ENCODE peak calls at places on chromosomes 11 and 22, in seven cellular contexts. One of them, this sample, is unnamed.

GRCh38 chr22:46086577-46087335 is 63.6 kb upstream of the PPARA start:
- DNase-seq in posterior vena cava: peak
- DNase-seq in NCI-H82: no peak
- DNase-seq in left cardiac atrium: peak
- DNase-seq in mesendoderm: no peak
- DNase-seq in tibial artery: peak
- DNase-seq in CD8-positive, alpha-beta T cell: no peak
- DNase-seq in this sample: no peak

GRCh38 chr22:47686594-47687363 is 924.3 kb downstream of the TBC1D22A start:
- DNase-seq in left cardiac atrium: no peak
- DNase-seq in tibial artery: no peak
- DNase-seq in CD8-positive, alpha-beta T cell: no peak
- DNase-seq in mesendoderm: peak
- DNase-seq in NCI-H82: no peak
- DNase-seq in posterior vena cava: no peak
- DNase-seq in this sample: no peak

GRCh38 chr11:125402436-125402835 is 93.6 kb downstream of the FEZ1 start:
- DNase-seq in tibial artery: no peak
- DNase-seq in left cardiac atrium: no peak
- DNase-seq in mesendoderm: no peak
- DNase-seq in posterior vena cava: peak
- DNase-seq in NCI-H82: peak
- DNase-seq in CD8-positive, alpha-beta T cell: no peak
- DNase-seq in this sample: peak

GRCh38 chr11:65535102-65535501 is 10.2 kb downstream of the SCYL1 start:
- DNase-seq in tibial artery: no peak
- DNase-seq in CD8-positive, alpha-beta T cell: no peak
- DNase-seq in left cardiac atrium: no peak
- DNase-seq in NCI-H82: no peak
- DNase-seq in posterior vena cava: no peak
- DNase-seq in mesendoderm: no peak
- DNase-seq in this sample: no peak

GRCh38 chr11:69409812-69410645 is 71.4 kb upstream of the LINC01488 start:
- DNase-seq in NCI-H82: no peak
- DNase-seq in left cardiac atrium: no peak
- DNase-seq in mesendoderm: no peak
- DNase-seq in posterior vena cava: peak
- DNase-seq in CD8-positive, alpha-beta T cell: no peak
- DNase-seq in tibial artery: no peak
- DNase-seq in this sample: no peak

GRCh38 chr11:116073854-116074837 is 569.9 kb upstream of the CADM1 start:
- DNase-seq in CD8-positive, alpha-beta T cell: no peak
- DNase-seq in posterior vena cava: no peak
- DNase-seq in NCI-H82: peak
- DNase-seq in tibial artery: no peak
- DNase-seq in mesendoderm: peak
- DNase-seq in left cardiac atrium: peak
- DNase-seq in this sample: peak

GRCh38 chr22:43181321-43182076 is 5.4 kb downstream of the TTLL12 start:
- DNase-seq in mesendoderm: no peak
- DNase-seq in tibial artery: no peak
- DNase-seq in posterior vena cava: no peak
- DNase-seq in left cardiac atrium: no peak
- DNase-seq in CD8-positive, alpha-beta T cell: no peak
- DNase-seq in NCI-H82: no peak
- DNase-seq in this sample: no peak

GRCh38 chr22:44172370-44173108 is 8.2 kb upstream of the PARVG start:
- DNase-seq in left cardiac atrium: peak
- DNase-seq in NCI-H82: no peak
- DNase-seq in CD8-positive, alpha-beta T cell: no peak
- DNase-seq in mesendoderm: no peak
- DNase-seq in tibial artery: peak
- DNase-seq in posterior vena cava: peak
- DNase-seq in this sample: peak

GRCh38 chr11:130166457-130166784 is 6.8 kb downstream of the ST14 start:
- DNase-seq in mesendoderm: no peak
- DNase-seq in CD8-positive, alpha-beta T cell: no peak
- DNase-seq in posterior vena cava: peak
- DNase-seq in tibial artery: no peak
- DNase-seq in left cardiac atrium: no peak
- DNase-seq in NCI-H82: peak
- DNase-seq in this sample: peak

GRCh38 chr22:50469377-50470305 is 5.2 kb downstream of the SBF1 start:
- DNase-seq in left cardiac atrium: peak
- DNase-seq in mesendoderm: peak
- DNase-seq in CD8-positive, alpha-beta T cell: peak
- DNase-seq in posterior vena cava: no peak
- DNase-seq in tibial artery: no peak
- DNase-seq in NCI-H82: peak
- DNase-seq in this sample: peak

GRCh38 chr11:77559686-77560425 is 29.9 kb upstream of the AQP11 start:
- DNase-seq in NCI-H82: no peak
- DNase-seq in left cardiac atrium: no peak
- DNase-seq in mesendoderm: no peak
- DNase-seq in CD8-positive, alpha-beta T cell: no peak
- DNase-seq in posterior vena cava: no peak
- DNase-seq in tibial artery: no peak
- DNase-seq in this sample: peak

GRCh38 chr11:133740928-133741327 is 104.4 kb downstream of the SPATA19 start:
- DNase-seq in NCI-H82: no peak
- DNase-seq in CD8-positive, alpha-beta T cell: no peak
- DNase-seq in left cardiac atrium: no peak
- DNase-seq in mesendoderm: no peak
- DNase-seq in tibial artery: no peak
- DNase-seq in posterior vena cava: no peak
- DNase-seq in this sample: no peak

GRCh38 chr22:39244496-39245129 is at the start of gene PDGFB:
- DNase-seq in CD8-positive, alpha-beta T cell: no peak
- DNase-seq in NCI-H82: no peak
- DNase-seq in left cardiac atrium: peak
- DNase-seq in posterior vena cava: no peak
- DNase-seq in tibial artery: no peak
- DNase-seq in mesendoderm: peak
- DNase-seq in this sample: peak

GRCh38 chr11:64894070-64894811 is 15.8 kb upstream of the EHD1 start:
- DNase-seq in NCI-H82: peak
- DNase-seq in mesendoderm: peak
- DNase-seq in left cardiac atrium: peak
- DNase-seq in CD8-positive, alpha-beta T cell: peak
- DNase-seq in posterior vena cava: peak
- DNase-seq in tibial artery: peak
- DNase-seq in this sample: peak

This sample was measured in NCI-H69.